ENCODE peak calls at places on chromosomes 6 and 20, in eight cellular contexts. One of them, this sample, is unnamed.

GRCh38 chr6:85966859-85967258 is 324.2 kb upstream of the SYNCRIP start:
- DNase-seq in testis: peak
- DNase-seq in NB4: no peak
- DNase-seq in heart left ventricle: no peak
- DNase-seq in omental fat pad: no peak
- DNase-seq in RWPE2: no peak
- DNase-seq in lower lobe of right lung: no peak
- DNase-seq in suprapubic skin: no peak
- DNase-seq in this sample: no peak

GRCh38 chr6:99940582-99940981 is 53.4 kb downstream of the MCHR2 start:
- DNase-seq in suprapubic skin: no peak
- DNase-seq in heart left ventricle: no peak
- DNase-seq in testis: no peak
- DNase-seq in omental fat pad: no peak
- DNase-seq in NB4: no peak
- DNase-seq in RWPE2: no peak
- DNase-seq in lower lobe of right lung: no peak
- DNase-seq in this sample: no peak

GRCh38 chr20:53753880-53754459 is 160.3 kb upstream of the ZNF217 start:
- DNase-seq in omental fat pad: no peak
- DNase-seq in RWPE2: no peak
- DNase-seq in NB4: no peak
- DNase-seq in suprapubic skin: no peak
- DNase-seq in heart left ventricle: no peak
- DNase-seq in testis: no peak
- DNase-seq in lower lobe of right lung: no peak
- DNase-seq in this sample: no peak

GRCh38 chr6:108768792-108769524 is 79.3 kb upstream of the ARMC2 start:
- DNase-seq in RWPE2: no peak
- DNase-seq in heart left ventricle: no peak
- DNase-seq in NB4: no peak
- DNase-seq in suprapubic skin: no peak
- DNase-seq in omental fat pad: no peak
- DNase-seq in lower lobe of right lung: no peak
- DNase-seq in testis: no peak
- DNase-seq in this sample: no peak

GRCh38 chr6:76772951-76773350 is 690.3 kb downstream of the HTR1B start:
- DNase-seq in RWPE2: no peak
- DNase-seq in heart left ventricle: no peak
- DNase-seq in omental fat pad: no peak
- DNase-seq in suprapubic skin: no peak
- DNase-seq in NB4: no peak
- DNase-seq in lower lobe of right lung: no peak
- DNase-seq in testis: no peak
- DNase-seq in this sample: no peak

GRCh38 chr6:130276507-130276906 is 53.8 kb upstream of the SAMD3 start:
- DNase-seq in NB4: no peak
- DNase-seq in RWPE2: no peak
- DNase-seq in suprapubic skin: no peak
- DNase-seq in heart left ventricle: no peak
- DNase-seq in lower lobe of right lung: no peak
- DNase-seq in testis: no peak
- DNase-seq in omental fat pad: no peak
- DNase-seq in this sample: no peak

GRCh38 chr6:3918474-3918873 is 69.3 kb downstream of the FAM50B start:
- DNase-seq in NB4: no peak
- DNase-seq in RWPE2: no peak
- DNase-seq in testis: no peak
- DNase-seq in suprapubic skin: no peak
- DNase-seq in omental fat pad: no peak
- DNase-seq in lower lobe of right lung: no peak
- DNase-seq in heart left ventricle: no peak
- DNase-seq in this sample: no peak

GRCh38 chr20:38843346-38843745 is 37.8 kb downstream of the PPP1R16B start:
- DNase-seq in heart left ventricle: no peak
- DNase-seq in testis: no peak
- DNase-seq in NB4: no peak
- DNase-seq in lower lobe of right lung: no peak
- DNase-seq in omental fat pad: no peak
- DNase-seq in suprapubic skin: no peak
- DNase-seq in RWPE2: no peak
- DNase-seq in this sample: no peak

GRCh38 chr6:78868124-78868523 is 773 bp downstream of the IRAK1BP1 start:
- DNase-seq in heart left ventricle: no peak
- DNase-seq in testis: no peak
- DNase-seq in omental fat pad: no peak
- DNase-seq in lower lobe of right lung: no peak
- DNase-seq in NB4: no peak
- DNase-seq in RWPE2: no peak
- DNase-seq in suprapubic skin: no peak
- DNase-seq in this sample: no peak

GRCh38 chr6:4583026-4583425 is 193.2 kb upstream of the CDYL start:
- DNase-seq in heart left ventricle: no peak
- DNase-seq in lower lobe of right lung: no peak
- DNase-seq in RWPE2: no peak
- DNase-seq in testis: no peak
- DNase-seq in suprapubic skin: no peak
- DNase-seq in NB4: no peak
- DNase-seq in omental fat pad: no peak
- DNase-seq in this sample: no peak

DNA sequence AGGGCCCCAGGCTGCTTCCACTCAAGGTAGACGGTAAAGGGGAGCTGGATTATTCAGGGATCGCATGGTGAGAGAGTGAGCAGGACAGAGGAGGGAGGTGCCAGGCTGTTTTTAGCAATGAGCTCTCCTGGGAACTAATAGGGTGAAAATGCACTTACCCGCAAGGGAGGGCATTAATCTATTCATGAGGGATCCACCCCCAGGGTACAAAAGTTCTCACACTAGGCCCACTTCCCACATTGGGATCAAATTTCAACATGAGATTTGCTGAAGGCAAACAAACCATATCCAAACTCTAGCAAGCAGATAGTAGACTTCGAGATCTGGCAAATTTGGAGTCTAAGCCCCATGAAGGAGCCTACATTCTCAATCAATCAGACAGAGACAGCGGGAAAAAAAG is 408.6 kb downstream of the RNF144B start:
- DNase-seq in heart left ventricle: no peak
- DNase-seq in suprapubic skin: no peak
- DNase-seq in NB4: no peak
- DNase-seq in RWPE2: no peak
- DNase-seq in lower lobe of right lung: no peak
- DNase-seq in omental fat pad: no peak
- DNase-seq in testis: no peak
- DNase-seq in this sample: no peak
- TF ChIP-seq CTCF in heart left ventricle: no peak
- TF ChIP-seq CTCF in suprapubic skin: no peak
- TF ChIP-seq CTCF in NB4: no peak
- TF ChIP-seq CTCF in RWPE2: no peak
- TF ChIP-seq CTCF in lower lobe of right lung: no peak
- TF ChIP-seq CTCF in omental fat pad: no peak
- TF ChIP-seq CTCF in testis: no peak
- TF ChIP-seq CTCF in this sample: no peak

GRCh38 chr20:42531675-42531985 is 658.1 kb downstream of the PTPRT start:
- DNase-seq in testis: no peak
- DNase-seq in RWPE2: no peak
- DNase-seq in omental fat pad: no peak
- DNase-seq in lower lobe of right lung: no peak
- DNase-seq in NB4: peak
- DNase-seq in heart left ventricle: no peak
- DNase-seq in suprapubic skin: no peak
- DNase-seq in this sample: no peak

DNA sequence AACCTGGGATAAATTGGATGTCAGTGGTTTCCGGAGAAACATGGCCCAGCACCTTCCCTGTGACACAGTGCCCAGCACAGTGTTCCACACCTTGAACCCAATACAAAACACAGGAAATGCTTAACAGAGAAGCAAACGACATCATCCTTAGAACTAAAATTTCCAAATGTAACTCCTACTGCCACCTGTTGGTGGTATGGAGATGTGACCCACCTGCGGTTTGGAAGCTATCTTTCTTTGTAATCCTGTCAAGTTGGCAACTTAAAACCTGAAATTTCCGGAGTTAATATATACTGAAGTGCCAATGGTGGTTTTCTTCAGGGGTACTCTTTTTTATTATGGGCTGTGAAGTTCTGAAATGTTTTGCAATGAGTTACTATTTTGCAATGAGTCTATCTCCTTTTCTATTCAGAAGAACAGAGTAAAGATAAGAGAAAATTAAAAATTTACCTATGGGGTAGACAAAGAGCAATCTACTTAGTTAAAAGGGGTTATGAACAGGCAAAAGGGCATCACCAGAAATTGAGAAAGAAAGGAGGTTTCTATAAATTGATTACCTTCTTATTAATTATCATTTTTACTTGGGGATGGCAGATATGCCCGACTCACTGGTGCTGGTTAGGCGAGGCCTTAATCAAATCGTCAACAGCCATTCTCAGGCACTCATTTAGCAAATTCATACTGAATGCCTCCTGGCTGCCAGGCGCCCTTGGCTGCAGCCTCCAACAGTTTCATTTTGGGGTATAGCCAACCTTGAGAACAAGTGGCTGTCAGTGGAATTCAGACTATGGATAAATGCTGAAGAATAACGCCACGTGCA is 658.6 kb downstream of the PTPRT start:
- DNase-seq in suprapubic skin: no peak
- DNase-seq in testis: peak
- DNase-seq in omental fat pad: no peak
- DNase-seq in RWPE2: no peak
- DNase-seq in heart left ventricle: no peak
- DNase-seq in lower lobe of right lung: no peak
- DNase-seq in NB4: peak
- DNase-seq in this sample: no peak
- TF ChIP-seq CTCF in suprapubic skin: peak
- TF ChIP-seq CTCF in testis: peak
- TF ChIP-seq CTCF in omental fat pad: no peak
- TF ChIP-seq CTCF in RWPE2: peak
- TF ChIP-seq CTCF in heart left ventricle: peak
- TF ChIP-seq CTCF in lower lobe of right lung: peak
- TF ChIP-seq CTCF in NB4: peak
- TF ChIP-seq CTCF in this sample: peak

GRCh38 chr6:75543311-75543710 is 49.7 kb upstream of the FILIP1 start:
- DNase-seq in suprapubic skin: no peak
- DNase-seq in omental fat pad: no peak
- DNase-seq in RWPE2: no peak
- DNase-seq in lower lobe of right lung: no peak
- DNase-seq in NB4: no peak
- DNase-seq in testis: no peak
- DNase-seq in heart left ventricle: no peak
- DNase-seq in this sample: no peak

GRCh38 chr6:75550544-75551167 is 51.0 kb upstream of the SENP6 start:
- DNase-seq in lower lobe of right lung: no peak
- DNase-seq in omental fat pad: no peak
- DNase-seq in suprapubic skin: no peak
- DNase-seq in testis: no peak
- DNase-seq in NB4: no peak
- DNase-seq in RWPE2: no peak
- DNase-seq in heart left ventricle: no peak
- DNase-seq in this sample: no peak

GRCh38 chr6:75551367-75551952 is 50.2 kb upstream of the SENP6 start:
- DNase-seq in testis: no peak
- DNase-seq in RWPE2: no peak
- DNase-seq in heart left ventricle: no peak
- DNase-seq in NB4: no peak
- DNase-seq in lower lobe of right lung: no peak
- DNase-seq in suprapubic skin: no peak
- DNase-seq in omental fat pad: no peak
- DNase-seq in this sample: no peak

DNA sequence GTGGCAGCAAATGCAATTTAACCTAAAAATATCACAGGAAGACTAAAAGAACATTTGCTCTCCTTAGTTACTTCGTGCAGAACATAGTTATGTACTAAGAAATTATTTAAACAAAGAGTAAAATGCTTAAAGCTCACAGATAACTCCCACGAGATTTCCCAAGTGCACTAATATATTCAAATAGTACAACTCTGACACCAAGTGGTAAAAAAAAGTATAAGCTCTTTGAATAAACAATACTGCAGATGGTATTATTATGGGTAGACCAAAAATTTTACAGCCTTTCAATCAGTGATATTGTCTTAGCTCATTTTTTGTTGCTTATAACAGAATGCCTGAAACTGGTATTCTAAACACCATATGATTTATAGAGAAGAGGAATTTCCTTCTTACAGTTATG is 52.8 kb upstream of the FILIP1 start:
- DNase-seq in heart left ventricle: no peak
- DNase-seq in suprapubic skin: no peak
- DNase-seq in omental fat pad: no peak
- DNase-seq in NB4: peak
- DNase-seq in testis: no peak
- DNase-seq in RWPE2: no peak
- DNase-seq in lower lobe of right lung: no peak
- DNase-seq in this sample: no peak
- TF ChIP-seq CTCF in heart left ventricle: peak
- TF ChIP-seq CTCF in suprapubic skin: no peak
- TF ChIP-seq CTCF in omental fat pad: no peak
- TF ChIP-seq CTCF in NB4: no peak
- TF ChIP-seq CTCF in testis: no peak
- TF ChIP-seq CTCF in RWPE2: peak
- TF ChIP-seq CTCF in lower lobe of right lung: peak
- TF ChIP-seq CTCF in this sample: peak

GRCh38 chr6:115271001-115271400 is 789.7 kb downstream of the FRK start:
- DNase-seq in omental fat pad: no peak
- DNase-seq in NB4: no peak
- DNase-seq in heart left ventricle: no peak
- DNase-seq in testis: no peak
- DNase-seq in lower lobe of right lung: no peak
- DNase-seq in RWPE2: no peak
- DNase-seq in suprapubic skin: no peak
- DNase-seq in this sample: no peak

GRCh38 chr6:115272311-115272710 is 788.4 kb downstream of the FRK start:
- DNase-seq in suprapubic skin: no peak
- DNase-seq in testis: no peak
- DNase-seq in RWPE2: no peak
- DNase-seq in lower lobe of right lung: no peak
- DNase-seq in NB4: no peak
- DNase-seq in omental fat pad: no peak
- DNase-seq in heart left ventricle: no peak
- DNase-seq in this sample: no peak

GRCh38 chr6:115271434-115271833 is 789.3 kb downstream of the FRK start:
- DNase-seq in NB4: no peak
- DNase-seq in heart left ventricle: no peak
- DNase-seq in omental fat pad: no peak
- DNase-seq in suprapubic skin: no peak
- DNase-seq in RWPE2: no peak
- DNase-seq in testis: no peak
- DNase-seq in lower lobe of right lung: no peak
- DNase-seq in this sample: no peak
- TF ChIP-seq CTCF in NB4: peak
- TF ChIP-seq CTCF in heart left ventricle: no peak
- TF ChIP-seq CTCF in omental fat pad: no peak
- TF ChIP-seq CTCF in suprapubic skin: no peak
- TF ChIP-seq CTCF in RWPE2: peak
- TF ChIP-seq CTCF in testis: no peak
- TF ChIP-seq CTCF in lower lobe of right lung: no peak
- TF ChIP-seq CTCF in this sample: peak

DNA sequence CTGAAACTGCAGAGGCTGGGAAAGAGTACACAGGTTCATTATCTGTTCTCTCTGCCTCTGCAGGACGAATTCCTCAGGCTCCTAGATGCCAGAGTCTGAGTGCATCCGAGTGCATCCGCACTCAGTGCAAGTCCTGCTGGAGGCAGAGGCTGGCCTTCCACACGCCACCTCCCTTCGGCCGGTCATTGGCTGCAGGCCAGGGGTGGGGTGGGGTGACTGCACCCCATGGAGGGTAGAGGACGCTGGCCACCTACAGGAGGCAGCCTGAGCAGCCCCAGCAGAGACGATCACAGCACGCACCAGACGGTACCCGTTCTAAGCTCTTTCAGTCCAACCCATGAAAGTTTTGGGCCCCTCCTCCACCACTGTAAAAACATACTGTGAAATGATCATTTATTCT is 11.7 kb downstream of the SFT2D1 start:
- DNase-seq in omental fat pad: no peak
- DNase-seq in suprapubic skin: no peak
- DNase-seq in testis: no peak
- DNase-seq in lower lobe of right lung: no peak
- DNase-seq in RWPE2: no peak
- DNase-seq in NB4: no peak
- DNase-seq in heart left ventricle: peak
- DNase-seq in this sample: no peak
- TF ChIP-seq CTCF in omental fat pad: no peak
- TF ChIP-seq CTCF in suprapubic skin: no peak
- TF ChIP-seq CTCF in testis: no peak
- TF ChIP-seq CTCF in lower lobe of right lung: no peak
- TF ChIP-seq CTCF in RWPE2: no peak
- TF ChIP-seq CTCF in NB4: no peak
- TF ChIP-seq CTCF in heart left ventricle: no peak
- TF ChIP-seq CTCF in this sample: peak